ENCODE peak calls at places on chromosomes 5 and 9, in ten cellular contexts. A, I, J, O, W, C, Y, N, S and K are unnamed samples.

GRCh38 chr9:9612270-9612669 is 1000.5 kb downstream of the PTPRD start:
- DNase-seq in A (no peak), I (no peak), J (no peak), O (no peak), W (no peak), C (no peak), Y (no peak), N (no peak), S (no peak), K (no peak)

GRCh38 chr9:95102001-95102433 is 215.5 kb downstream of the FANCC start:
- DNase-seq in A (no peak), I (no peak), J (no peak), O (no peak), W (no peak), C (no peak), Y (no peak), N (no peak), S (no peak), K (no peak)

GRCh38 chr9:137141976-137142936 is 3.3 kb downstream of the GRIN1 start:
- DNase-seq in A (no peak), I (no peak), J (no peak), O (no peak), W (no peak), C (no peak), Y (no peak), N (no peak), S (no peak), K (no peak)

GRCh38 chr5:145680169-145680568 is 155.0 kb downstream of the PRELID2 start:
- DNase-seq in A (no peak), I (no peak), J (no peak), O (no peak), W (no peak), C (no peak), Y (peak; percentile 27), N (no peak), S (no peak), K (no peak)

GRCh38 chr5:145701404-145701803 is 133.7 kb downstream of the PRELID2 start:
- DNase-seq in A (no peak), I (no peak), J (no peak), O (no peak), W (no peak), C (no peak), Y (no peak), N (no peak), S (no peak), K (no peak)

GRCh38 chr5:61919920-61920319 is 386.1 kb upstream of the KIF2A start:
- DNase-seq in A (no peak), I (no peak), J (no peak), O (no peak), W (no peak), C (peak; percentile 60), Y (no peak), N (peak; percentile 55), S (peak; percentile 29), K (no peak)

GRCh38 chr5:131795128-131795719 is 1.6 kb downstream of the FNIP1 start:
- DNase-seq in A (no peak), I (no peak), J (no peak), O (no peak), W (no peak), C (no peak), Y (no peak), N (no peak), S (no peak), K (no peak)

GRCh38 chr9:9949368-9949767 is 663.4 kb downstream of the PTPRD start:
- DNase-seq in A (no peak), I (no peak), J (no peak), O (no peak), W (no peak), C (no peak), Y (no peak), N (no peak), S (no peak), K (no peak)

GRCh38 chr9:8855046-8855445 is 1055.5 kb upstream of the DMAC1 start:
- DNase-seq in A (no peak), I (no peak), J (no peak), O (no peak), W (no peak), C (no peak), Y (peak; percentile 11), N (no peak), S (peak; percentile 27), K (no peak)

GRCh38 chr5:87361031-87361443 is 51.7 kb downstream of the CCNH start:
- DNase-seq in A (no peak), I (no peak), J (no peak), O (peak; percentile 16), W (no peak), C (no peak), Y (no peak), N (no peak), S (peak; percentile 52), K (no peak)

GRCh38 chr5:95842955-95843544 is 20.5 kb upstream of the GLRX start:
- DNase-seq in A (peak; percentile 90), I (no peak), J (peak; percentile 92), O (no peak), W (no peak), C (peak; percentile 84), Y (no peak), N (peak; percentile 75), S (peak; percentile 91), K (peak; percentile 41)

GRCh38 chr5:173920866-173921265 is 32.7 kb downstream of the CPEB4 start:
- DNase-seq in A (no peak), I (no peak), J (no peak), O (no peak), W (no peak), C (no peak), Y (no peak), N (no peak), S (peak; percentile 51), K (no peak)

GRCh38 chr5:143094087-143094511 is 309.4 kb downstream of the NR3C1 start:
- DNase-seq in A (no peak), I (no peak), J (no peak), O (no peak), W (no peak), C (no peak), Y (no peak), N (no peak), S (peak; percentile 72), K (no peak)
- TF ChIP-seq CTCF in A (no peak), I (peak; percentile 10), J (no peak), O (peak; percentile 31), W (no peak), C (no peak), Y (no peak), N (no peak), S (no peak), K (no peak)

GRCh38 chr9:124009835-124010226 is 1.7 kb upstream of the LHX2 start:
- DNase-seq in A (no peak), I (no peak), J (no peak), O (no peak), W (no peak), C (no peak), Y (no peak), N (no peak), S (no peak), K (no peak)

GRCh38 chr9:124008855-124009834 is 2.4 kb upstream of the LHX2 start:
- DNase-seq in A (no peak), I (no peak), J (no peak), O (no peak), W (no peak), C (no peak), Y (no peak), N (no peak), S (no peak), K (no peak)

GRCh38 chr9:124007157-124007460 is 4.5 kb upstream of the LHX2 start:
- DNase-seq in A (no peak), I (no peak), J (no peak), O (no peak), W (no peak), C (no peak), Y (no peak), N (no peak), S (no peak), K (no peak)

GRCh38 chr9:124007468-124008306 is 3.9 kb upstream of the LHX2 start:
- DNase-seq in A (no peak), I (no peak), J (no peak), O (no peak), W (no peak), C (no peak), Y (no peak), N (no peak), S (no peak), K (no peak)

DNA sequence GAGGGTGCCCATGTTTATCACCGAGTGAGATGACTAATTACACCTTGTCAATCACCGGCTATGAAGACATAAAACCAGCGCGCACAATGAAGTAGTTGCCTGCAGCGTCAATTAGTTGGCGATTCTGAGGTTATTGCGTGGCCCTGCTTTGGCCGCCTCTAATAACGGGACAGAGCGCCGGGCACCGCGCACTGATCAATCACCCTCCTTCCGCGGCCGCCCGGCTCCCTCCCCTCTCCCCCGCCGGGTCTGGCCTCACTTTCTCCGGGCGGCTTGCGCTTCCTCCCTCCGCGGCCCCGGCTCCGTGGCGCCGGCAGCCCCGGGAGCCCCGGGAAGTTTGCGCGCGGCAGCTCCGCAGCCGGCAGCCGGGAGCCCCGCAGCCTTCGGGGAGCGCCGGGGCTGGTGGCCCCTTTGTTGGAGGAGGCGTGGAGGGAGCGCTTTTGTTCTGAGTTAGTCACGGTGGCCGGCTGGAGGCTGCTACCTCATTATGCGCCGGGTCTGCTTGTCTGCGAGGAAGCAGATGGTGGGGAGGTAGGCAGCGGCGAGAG is 3.2 kb upstream of the LHX2 start:
- DNase-seq in A (no peak), I (no peak), J (no peak), O (no peak), W (no peak), C (no peak), Y (no peak), N (no peak), S (no peak), K (no peak)
- H3K4me3 ChIP-seq in A (no peak overlapping the region), I (peak overlapping the region; percentile 46), J (peak overlapping the region; percentile 23), O (no peak overlapping the region), W (peak overlapping the region; percentile 20), C (no peak overlapping the region), Y (no peak overlapping the region), N (no peak overlapping the region), S (no peak overlapping the region), K (no peak overlapping the region)

GRCh38 chr9:105188746-105189145 is 55.7 kb upstream of the SLC44A1 start:
- DNase-seq in A (no peak), I (no peak), J (no peak), O (no peak), W (no peak), C (no peak), Y (no peak), N (no peak), S (no peak), K (no peak)
- H3K27ac ChIP-seq in A (no peak overlapping the region), I (no peak overlapping the region), J (no peak overlapping the region), O (no peak overlapping the region), W (no peak overlapping the region), C (no peak overlapping the region), Y (no peak overlapping the region), N (no peak overlapping the region), S (no peak overlapping the region), K (no peak overlapping the region)

DNA sequence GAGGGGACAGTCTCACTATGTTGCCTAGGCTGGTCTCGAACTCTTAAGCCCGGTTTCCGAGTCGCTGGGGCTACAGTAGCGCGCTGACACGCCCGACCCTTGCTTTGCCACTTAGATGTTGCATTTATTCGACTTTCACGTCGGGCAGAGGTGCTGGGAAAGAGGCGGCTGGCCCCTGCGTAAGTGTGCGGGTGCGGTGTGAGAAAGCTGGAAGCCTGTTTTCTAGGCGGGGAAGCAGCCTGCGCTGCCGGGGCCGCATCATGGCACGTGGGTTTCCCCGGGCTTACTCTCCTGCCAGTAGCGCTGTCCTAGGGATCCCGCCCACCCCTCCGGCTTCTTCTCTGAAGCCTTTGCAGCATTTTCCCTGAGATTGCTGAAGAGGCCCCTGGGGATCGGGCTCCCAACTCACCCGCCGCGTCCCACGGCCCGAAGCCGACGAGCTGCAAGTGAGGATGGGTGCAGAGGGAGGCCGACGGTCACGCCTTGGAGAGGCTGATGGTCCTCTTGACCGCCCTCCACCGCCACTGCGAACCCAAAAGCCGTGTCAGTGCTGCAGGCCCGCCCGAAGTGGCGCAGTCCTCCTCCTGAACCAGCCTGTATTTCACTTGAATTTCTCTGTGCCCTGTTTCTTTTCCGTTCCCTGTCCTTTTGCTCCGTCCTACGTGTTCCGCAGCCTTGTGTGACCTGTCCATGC is 5.8 kb upstream of the TRIM41 start:
- DNase-seq in A (no peak), I (no peak), J (peak; percentile 89), O (no peak), W (no peak), C (peak; percentile 57), Y (peak; percentile 84), N (peak; percentile 44), S (peak; percentile 58), K (peak; percentile 44)
- TF ChIP-seq CTCF in A (no peak), I (no peak), J (no peak), O (no peak), W (no peak), C (no peak), Y (peak; percentile 12), N (no peak), S (peak; percentile 21), K (no peak)